ENCODE peak calls at places on chromosomes 2 and 18, in four cellular contexts. P, N, M and B are unnamed samples.

GRCh38 chr2:144694456-144694855 is 174.5 kb upstream of the ZEB2 start:
- DNase-seq in P (no peak), N (no peak), M (no peak), B (no peak)

GRCh38 chr2:223235986-223236385 is 184.0 kb downstream of the KCNE4 start:
- DNase-seq in P (no peak), N (no peak), M (no peak), B (no peak)

GRCh38 chr18:44609210-44609941 is 71.3 kb upstream of the SETBP1 start:
- DNase-seq in P (no peak), N (no peak), M (no peak), B (no peak)

GRCh38 chr2:19868705-19869550 is 32.9 kb downstream of the TTC32 start:
- DNase-seq in P (no peak), N (peak), M (peak), B (peak)

GRCh38 chr2:29322011-29322410 is 206.8 kb downstream of the CLIP4 start:
- DNase-seq in P (no peak), N (no peak), M (no peak), B (no peak)

GRCh38 chr2:8332646-8333045 is 349.2 kb upstream of the ID2 start:
- DNase-seq in P (no peak), N (no peak), M (no peak), B (no peak)

GRCh38 chr18:73043231-73044000 is 175.6 kb upstream of the NETO1 start:
- DNase-seq in P (no peak), N (peak), M (no peak), B (no peak)

GRCh38 chr18:59024829-59025228 is 114.9 kb upstream of the SEC11C start:
- DNase-seq in P (peak), N (no peak), M (no peak), B (no peak)

GRCh38 chr2:240963065-240963375 is 35.4 kb upstream of the SNED1 start:
- DNase-seq in P (no peak), N (no peak), M (no peak), B (peak)

GRCh38 chr2:179264238-179265081 is at the start of gene SESTD1:
- DNase-seq in P (peak), N (peak), M (peak), B (peak)

GRCh38 chr2:63436488-63436887 is 151.8 kb downstream of the WDPCP start:
- DNase-seq in P (peak), N (no peak), M (no peak), B (no peak)

GRCh38 chr2:54444503-54444902 is 11.6 kb upstream of the SPTBN1 start:
- DNase-seq in P (no peak), N (no peak), M (no peak), B (no peak)

DNA sequence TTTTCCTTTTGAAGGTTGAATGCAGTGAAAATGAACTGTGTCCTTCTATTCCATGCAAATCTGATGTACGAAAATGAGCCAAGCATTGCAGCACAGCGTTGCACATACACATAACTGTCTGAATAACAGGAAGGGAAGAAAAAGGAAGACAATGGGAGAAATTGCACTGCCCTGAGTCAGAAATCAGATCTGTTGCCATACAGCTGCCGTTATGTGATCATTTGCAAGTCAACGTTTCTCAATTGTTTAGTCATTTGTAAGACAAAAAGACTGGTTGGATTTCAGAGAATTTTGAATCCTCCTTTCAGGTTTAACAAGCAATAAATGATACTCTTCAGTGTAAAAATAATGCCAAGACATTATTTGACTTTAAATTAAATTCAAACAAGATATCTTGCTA is 284.1 kb downstream of the DSEL start:
- DNase-seq in P (peak), N (peak), M (no peak), B (no peak)
- H4K5ac ChIP-seq in P (no peak), N (no peak), M (no peak), B (no peak)

DNA sequence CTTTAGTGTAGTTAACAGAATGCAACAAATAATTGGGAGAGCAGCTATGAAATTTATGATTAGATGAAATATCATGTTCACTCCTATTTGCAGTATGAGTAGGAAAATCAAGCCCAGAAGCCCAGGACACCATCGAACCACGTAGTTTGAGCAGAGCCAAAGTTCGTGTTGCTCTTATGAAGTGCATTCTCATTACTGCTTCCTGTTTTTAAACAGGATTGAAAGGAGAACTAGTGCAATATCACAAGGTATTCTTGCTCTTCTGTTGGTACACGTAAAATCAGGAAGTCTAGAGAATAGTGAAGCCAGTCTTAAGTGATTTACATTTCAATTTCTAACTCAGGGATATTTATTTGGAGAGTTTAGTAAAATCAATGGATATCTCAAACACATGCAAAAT is 21.1 kb downstream of the ARHGAP15 start:
- DNase-seq in P (no peak), N (no peak), M (no peak), B (no peak)
- H2BK5ac ChIP-seq in P (no peak), N (no peak), M (no peak), B (no peak)

DNA sequence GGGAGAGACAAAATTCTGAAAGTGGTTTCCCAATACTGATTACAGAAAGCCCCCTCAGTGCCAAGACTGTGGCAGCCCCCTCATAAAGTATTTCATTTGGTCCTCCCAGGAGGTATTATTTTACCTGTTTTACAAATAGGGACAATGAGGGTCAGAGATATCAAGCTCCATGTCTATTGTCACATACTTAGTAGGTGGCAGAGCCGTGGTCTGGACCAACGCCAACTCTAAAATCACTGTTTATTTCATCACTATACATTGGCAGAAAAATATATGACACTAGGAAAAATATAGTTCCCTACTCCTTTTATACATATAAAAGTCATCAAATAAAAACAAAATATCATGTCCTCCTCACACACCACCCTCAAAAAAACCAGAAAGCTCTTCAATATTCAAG is 68.6 kb downstream of the DHRS9 start:
- DNase-seq in P (no peak), N (no peak), M (no peak), B (no peak)
- H3K56ac ChIP-seq in P (no peak), N (no peak), M (no peak), B (no peak)

GRCh38 chr2:100704156-100704555 is 115.8 kb upstream of the NPAS2 start:
- DNase-seq in P (no peak), N (no peak), M (no peak), B (no peak)

GRCh38 chr2:100704711-100705110 is 115.2 kb upstream of the NPAS2 start:
- DNase-seq in P (no peak), N (no peak), M (no peak), B (no peak)

GRCh38 chr2:100706249-100706648 is 113.7 kb upstream of the NPAS2 start:
- DNase-seq in P (no peak), N (no peak), M (no peak), B (no peak)

GRCh38 chr2:100708333-100708732 is 111.6 kb upstream of the NPAS2 start:
- DNase-seq in P (no peak), N (no peak), M (no peak), B (no peak)

GRCh38 chr2:100707016-100707947 is 112.7 kb upstream of the NPAS2 start:
- DNase-seq in P (no peak), N (no peak), M (no peak), B (no peak)
- H4K5ac ChIP-seq in P (no peak), N (no peak), M (no peak), B (no peak)

GRCh38 chr2:120472891-120473309 is 127.0 kb downstream of the INHBB start:
- DNase-seq in P (no peak), N (no peak), M (no peak), B (no peak)
- H2BK5ac ChIP-seq in P (no peak), N (no peak), M (no peak), B (no peak)